ENCODE peak calls at places on chromosome 10, in ten cellular contexts. One of them, this sample, is unnamed.

GRCh38 chr10:9645404-9645803 is 1372.3 kb upstream of the CELF2 start:
- DNase-seq in hypothalamus: no peak
- DNase-seq in H4: no peak
- DNase-seq in stimulated activated CD8-positive, alpha-beta memory T cell treated with anti-CD3 and anti-CD28 coated beads, Interleukin-15, amount 100 ng/mL, for 1 hour: no peak
- DNase-seq in activated CD4-positive, alpha-beta T cell treated with anti-CD3 and anti-CD28 coated beads, Interleukin-2, amount 10 ng/mL, durations not matched to agents 7 days and 5 days: no peak
- DNase-seq in naive thymus-derived CD8-positive, alpha-beta T cell: no peak
- DNase-seq in posterior vena cava: no peak
- DNase-seq in activated CD8-positive, alpha-beta memory T cell treated with anti-CD3 and anti-CD28 coated beads, Interleukin-2, amount 50 U/mL, for 48 hours: no peak
- DNase-seq in B cell: no peak
- DNase-seq in fibroblast of lung: no peak
- DNase-seq in this sample: no peak

GRCh38 chr10:119451305-119451896 is 91.1 kb downstream of the RGS10 start:
- DNase-seq in hypothalamus: no peak
- DNase-seq in H4: no peak
- DNase-seq in stimulated activated CD8-positive, alpha-beta memory T cell treated with anti-CD3 and anti-CD28 coated beads, Interleukin-15, amount 100 ng/mL, for 1 hour: no peak
- DNase-seq in activated CD4-positive, alpha-beta T cell treated with anti-CD3 and anti-CD28 coated beads, Interleukin-2, amount 10 ng/mL, durations not matched to agents 7 days and 5 days: no peak
- DNase-seq in naive thymus-derived CD8-positive, alpha-beta T cell: no peak
- DNase-seq in posterior vena cava: no peak
- DNase-seq in activated CD8-positive, alpha-beta memory T cell treated with anti-CD3 and anti-CD28 coated beads, Interleukin-2, amount 50 U/mL, for 48 hours: no peak
- DNase-seq in B cell: no peak
- DNase-seq in fibroblast of lung: no peak
- DNase-seq in this sample: no peak

GRCh38 chr10:80664071-80664680 is 126.5 kb downstream of the SH2D4B start:
- DNase-seq in hypothalamus: peak
- DNase-seq in H4: peak
- DNase-seq in stimulated activated CD8-positive, alpha-beta memory T cell treated with anti-CD3 and anti-CD28 coated beads, Interleukin-15, amount 100 ng/mL, for 1 hour: peak
- DNase-seq in activated CD4-positive, alpha-beta T cell treated with anti-CD3 and anti-CD28 coated beads, Interleukin-2, amount 10 ng/mL, durations not matched to agents 7 days and 5 days: peak
- DNase-seq in naive thymus-derived CD8-positive, alpha-beta T cell: no peak
- DNase-seq in posterior vena cava: peak
- DNase-seq in activated CD8-positive, alpha-beta memory T cell treated with anti-CD3 and anti-CD28 coated beads, Interleukin-2, amount 50 U/mL, for 48 hours: peak
- DNase-seq in B cell: peak
- DNase-seq in fibroblast of lung: peak
- DNase-seq in this sample: peak

GRCh38 chr10:93991101-93991500 is 2.6 kb upstream of the PLCE1 start:
- DNase-seq in hypothalamus: no peak
- DNase-seq in H4: no peak
- DNase-seq in stimulated activated CD8-positive, alpha-beta memory T cell treated with anti-CD3 and anti-CD28 coated beads, Interleukin-15, amount 100 ng/mL, for 1 hour: no peak
- DNase-seq in activated CD4-positive, alpha-beta T cell treated with anti-CD3 and anti-CD28 coated beads, Interleukin-2, amount 10 ng/mL, durations not matched to agents 7 days and 5 days: no peak
- DNase-seq in naive thymus-derived CD8-positive, alpha-beta T cell: no peak
- DNase-seq in posterior vena cava: no peak
- DNase-seq in activated CD8-positive, alpha-beta memory T cell treated with anti-CD3 and anti-CD28 coated beads, Interleukin-2, amount 50 U/mL, for 48 hours: no peak
- DNase-seq in B cell: no peak
- DNase-seq in fibroblast of lung: no peak
- DNase-seq in this sample: no peak

GRCh38 chr10:115171392-115171960 is 78.3 kb downstream of the ATRNL1 start:
- DNase-seq in hypothalamus: no peak
- DNase-seq in H4: no peak
- DNase-seq in stimulated activated CD8-positive, alpha-beta memory T cell treated with anti-CD3 and anti-CD28 coated beads, Interleukin-15, amount 100 ng/mL, for 1 hour: no peak
- DNase-seq in activated CD4-positive, alpha-beta T cell treated with anti-CD3 and anti-CD28 coated beads, Interleukin-2, amount 10 ng/mL, durations not matched to agents 7 days and 5 days: no peak
- DNase-seq in naive thymus-derived CD8-positive, alpha-beta T cell: no peak
- DNase-seq in posterior vena cava: no peak
- DNase-seq in activated CD8-positive, alpha-beta memory T cell treated with anti-CD3 and anti-CD28 coated beads, Interleukin-2, amount 50 U/mL, for 48 hours: no peak
- DNase-seq in B cell: no peak
- DNase-seq in fibroblast of lung: peak
- DNase-seq in this sample: no peak

GRCh38 chr10:63414481-63415260 is 51.1 kb downstream of the JMJD1C start:
- DNase-seq in hypothalamus: no peak
- DNase-seq in H4: peak
- DNase-seq in stimulated activated CD8-positive, alpha-beta memory T cell treated with anti-CD3 and anti-CD28 coated beads, Interleukin-15, amount 100 ng/mL, for 1 hour: no peak
- DNase-seq in activated CD4-positive, alpha-beta T cell treated with anti-CD3 and anti-CD28 coated beads, Interleukin-2, amount 10 ng/mL, durations not matched to agents 7 days and 5 days: no peak
- DNase-seq in naive thymus-derived CD8-positive, alpha-beta T cell: no peak
- DNase-seq in posterior vena cava: no peak
- DNase-seq in activated CD8-positive, alpha-beta memory T cell treated with anti-CD3 and anti-CD28 coated beads, Interleukin-2, amount 50 U/mL, for 48 hours: no peak
- DNase-seq in B cell: no peak
- DNase-seq in fibroblast of lung: peak
- DNase-seq in this sample: no peak

GRCh38 chr10:79060641-79061255 is 8.0 kb upstream of the ZMIZ1 start:
- DNase-seq in hypothalamus: no peak
- DNase-seq in H4: no peak
- DNase-seq in stimulated activated CD8-positive, alpha-beta memory T cell treated with anti-CD3 and anti-CD28 coated beads, Interleukin-15, amount 100 ng/mL, for 1 hour: no peak
- DNase-seq in activated CD4-positive, alpha-beta T cell treated with anti-CD3 and anti-CD28 coated beads, Interleukin-2, amount 10 ng/mL, durations not matched to agents 7 days and 5 days: no peak
- DNase-seq in naive thymus-derived CD8-positive, alpha-beta T cell: no peak
- DNase-seq in posterior vena cava: peak
- DNase-seq in activated CD8-positive, alpha-beta memory T cell treated with anti-CD3 and anti-CD28 coated beads, Interleukin-2, amount 50 U/mL, for 48 hours: no peak
- DNase-seq in B cell: no peak
- DNase-seq in fibroblast of lung: no peak
- DNase-seq in this sample: peak

GRCh38 chr10:132575320-132576201 is 38.0 kb downstream of the INPP5A start:
- DNase-seq in hypothalamus: no peak
- DNase-seq in H4: peak
- DNase-seq in stimulated activated CD8-positive, alpha-beta memory T cell treated with anti-CD3 and anti-CD28 coated beads, Interleukin-15, amount 100 ng/mL, for 1 hour: no peak
- DNase-seq in activated CD4-positive, alpha-beta T cell treated with anti-CD3 and anti-CD28 coated beads, Interleukin-2, amount 10 ng/mL, durations not matched to agents 7 days and 5 days: no peak
- DNase-seq in naive thymus-derived CD8-positive, alpha-beta T cell: no peak
- DNase-seq in posterior vena cava: no peak
- DNase-seq in activated CD8-positive, alpha-beta memory T cell treated with anti-CD3 and anti-CD28 coated beads, Interleukin-2, amount 50 U/mL, for 48 hours: peak
- DNase-seq in B cell: peak
- DNase-seq in fibroblast of lung: peak
- DNase-seq in this sample: no peak

GRCh38 chr10:133009218-133009954 is 67.0 kb upstream of the CFAP46 start:
- DNase-seq in hypothalamus: no peak
- DNase-seq in H4: peak
- DNase-seq in stimulated activated CD8-positive, alpha-beta memory T cell treated with anti-CD3 and anti-CD28 coated beads, Interleukin-15, amount 100 ng/mL, for 1 hour: no peak
- DNase-seq in activated CD4-positive, alpha-beta T cell treated with anti-CD3 and anti-CD28 coated beads, Interleukin-2, amount 10 ng/mL, durations not matched to agents 7 days and 5 days: no peak
- DNase-seq in naive thymus-derived CD8-positive, alpha-beta T cell: no peak
- DNase-seq in posterior vena cava: peak
- DNase-seq in activated CD8-positive, alpha-beta memory T cell treated with anti-CD3 and anti-CD28 coated beads, Interleukin-2, amount 50 U/mL, for 48 hours: no peak
- DNase-seq in B cell: no peak
- DNase-seq in fibroblast of lung: no peak
- DNase-seq in this sample: no peak

GRCh38 chr10:118459642-118460193 is 117.6 kb upstream of the FAM204A start:
- DNase-seq in hypothalamus: peak
- DNase-seq in H4: peak
- DNase-seq in stimulated activated CD8-positive, alpha-beta memory T cell treated with anti-CD3 and anti-CD28 coated beads, Interleukin-15, amount 100 ng/mL, for 1 hour: peak
- DNase-seq in activated CD4-positive, alpha-beta T cell treated with anti-CD3 and anti-CD28 coated beads, Interleukin-2, amount 10 ng/mL, durations not matched to agents 7 days and 5 days: peak
- DNase-seq in naive thymus-derived CD8-positive, alpha-beta T cell: peak
- DNase-seq in posterior vena cava: no peak
- DNase-seq in activated CD8-positive, alpha-beta memory T cell treated with anti-CD3 and anti-CD28 coated beads, Interleukin-2, amount 50 U/mL, for 48 hours: peak
- DNase-seq in B cell: peak
- DNase-seq in fibroblast of lung: peak
- DNase-seq in this sample: peak